ENCODE peak calls at places on chromosomes 6 and 20, in four cellular contexts. R is AG04450; U is CD4-positive, alpha-beta T cell; Y is sigmoid colon. B is an unnamed sample.

GRCh38 chr6:47094351-47094925 is 52.3 kb upstream of the ADGRF1 start:
- DNase-seq in R (no peak), U (no peak), Y (no peak), B (no peak)

GRCh38 chr20:6660441-6660840 is 107.0 kb upstream of the BMP2 start:
- DNase-seq in R (no peak), U (no peak), Y (no peak), B (no peak)

GRCh38 chr6:163808871-163809270 is 394.4 kb downstream of the QKI start:
- DNase-seq in R (no peak), U (no peak), Y (no peak), B (no peak)

GRCh38 chr6:164322533-164322932 is 908.0 kb downstream of the QKI start:
- DNase-seq in R (no peak), U (no peak), Y (no peak), B (no peak)

GRCh38 chr20:62377615-62378085 is 9.3 kb upstream of the RPS21 start:
- DNase-seq in R (no peak), U (no peak), Y (peak; percentile 88), B (no peak)

GRCh38 chr6:129767776-129768490 is 58.0 kb upstream of the ARHGAP18 start:
- DNase-seq in R (no peak), U (no peak), Y (no peak), B (no peak)

GRCh38 chr6:33418690-33419291 is 884 bp upstream of the CUTA start:
- DNase-seq in R (no peak), U (no peak), Y (no peak), B (no peak)

GRCh38 chr6:136685540-136686108 is 106.7 kb downstream of the MAP3K5 start:
- DNase-seq in R (no peak), U (no peak), Y (no peak), B (no peak)

GRCh38 chr6:9224539-9224938 is 789.2 kb upstream of the SLC35B3 start:
- DNase-seq in R (no peak), U (no peak), Y (no peak), B (no peak)

GRCh38 chr6:144931172-144932035 is 646.3 kb downstream of the UTRN start:
- DNase-seq in R (no peak), U (no peak), Y (no peak), B (peak; percentile 7)

GRCh38 chr6:322940-323729 is 30.8 kb downstream of the DUSP22 start:
- DNase-seq in R (no peak), U (no peak), Y (peak; percentile 60), B (no peak)

GRCh38 chr6:111591370-111591900 is 14.2 kb downstream of the TRAF3IP2 start:
- DNase-seq in R (peak; percentile 98), U (no peak), Y (peak; percentile 98), B (peak; percentile 76)
- H3K27ac ChIP-seq in R (peak overlapping the region; percentile 96), U (no peak overlapping the region), Y (peak overlapping the region; percentile 87), B (peak overlapping the region; percentile 91)

GRCh38 chr20:23131766-23132165 is 45.6 kb upstream of the CD93 start:
- DNase-seq in R (no peak), U (no peak), Y (peak; percentile 28), B (no peak)

GRCh38 chr20:23129256-23129655 is 43.1 kb upstream of the CD93 start:
- DNase-seq in R (no peak), U (no peak), Y (no peak), B (no peak)

GRCh38 chr20:23129891-23130621 is 43.9 kb upstream of the CD93 start:
- DNase-seq in R (no peak), U (no peak), Y (peak; percentile 46), B (no peak)

GRCh38 chr20:23132293-23132929 is 46.3 kb upstream of the CD93 start:
- DNase-seq in R (no peak), U (no peak), Y (peak; percentile 44), B (no peak)

DNA sequence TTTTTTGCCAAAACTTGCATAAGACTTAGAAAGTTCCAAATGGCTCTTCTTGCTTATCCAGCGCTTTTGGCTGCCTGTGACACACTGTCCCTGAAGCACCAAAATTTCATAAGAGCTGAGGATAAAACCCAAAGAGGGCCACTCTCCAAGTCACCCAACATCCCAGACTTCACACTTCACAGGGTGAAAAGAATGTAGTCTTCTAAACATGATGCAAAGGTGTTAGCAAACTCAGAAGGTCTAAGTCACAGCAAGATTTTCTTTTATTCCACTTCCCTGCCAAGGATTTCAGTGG is 44.4 kb upstream of the CD93 start:
- DNase-seq in R (no peak), U (no peak), Y (peak; percentile 71), B (no peak)
- H3K27ac ChIP-seq in R (no peak overlapping the region), U (no peak overlapping the region), Y (peak overlapping the region; percentile 8), B (no peak overlapping the region)

DNA sequence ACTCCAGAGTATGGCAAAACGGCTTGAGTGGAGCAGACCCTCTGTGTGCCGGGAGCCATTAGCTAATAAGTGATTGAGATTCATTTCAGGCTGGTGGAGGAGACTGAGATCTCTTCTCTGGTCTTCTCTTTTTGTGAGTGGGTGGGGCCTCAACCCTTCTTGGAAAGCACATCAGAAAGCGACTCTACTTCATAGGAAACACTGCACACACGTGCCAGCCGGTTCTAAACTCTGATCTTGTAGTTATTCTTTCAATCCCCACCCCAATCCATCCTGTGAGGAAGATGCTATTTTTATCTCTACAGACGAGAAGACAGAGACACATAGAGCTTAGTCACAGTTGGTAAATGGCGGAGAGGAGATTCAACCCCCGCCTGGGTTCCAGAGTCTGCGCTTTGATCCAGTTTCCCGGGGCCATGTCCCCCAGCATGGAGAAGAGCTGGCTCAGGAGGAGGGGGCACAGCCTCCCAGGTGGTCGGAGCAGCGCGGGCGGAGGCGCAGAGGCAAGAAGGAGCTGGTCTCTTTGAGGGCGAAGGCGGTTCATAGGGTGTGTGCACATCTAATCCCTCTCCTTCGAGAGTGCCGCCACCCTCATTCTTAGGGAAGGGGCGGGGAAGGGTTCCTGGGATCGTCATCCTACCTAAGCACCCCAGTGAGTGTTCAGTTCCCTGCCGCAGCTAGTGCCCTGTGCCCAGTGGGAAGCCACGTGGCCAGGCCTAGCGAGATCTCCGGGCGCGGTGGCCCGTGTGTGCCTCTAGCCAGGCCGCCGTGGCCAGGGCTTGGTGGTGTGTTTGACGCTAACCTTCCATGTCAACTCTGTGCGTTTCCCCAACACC is 49.0 kb upstream of the TAGAP start:
- DNase-seq in R (no peak), U (no peak), Y (no peak), B (no peak)
- H3K27ac ChIP-seq in R (no peak overlapping the region), U (no peak overlapping the region), Y (no peak overlapping the region), B (no peak overlapping the region)

GRCh38 chr20:50559856-50560623 is 49.9 kb downstream of the PTPN1 start:
- DNase-seq in R (no peak), U (no peak), Y (no peak), B (no peak)
- H3K27ac ChIP-seq in R (peak overlapping the region; percentile 33), U (no peak overlapping the region), Y (peak overlapping the region; percentile 85), B (peak overlapping the region; percentile 87)

GRCh38 chr6:161199845-161200244 is 74.0 kb downstream of the AGPAT4 start:
- DNase-seq in R (no peak), U (no peak), Y (no peak), B (no peak)
- H3K27ac ChIP-seq in R (no peak overlapping the region), U (no peak overlapping the region), Y (no peak overlapping the region), B (no peak overlapping the region)

GRCh38 chr6:37712508-37712907 is 14.8 kb upstream of the MDGA1 start:
- DNase-seq in R (no peak), U (no peak), Y (no peak), B (no peak)
- H3K27ac ChIP-seq in R (no peak overlapping the region), U (no peak overlapping the region), Y (no peak overlapping the region), B (no peak overlapping the region)

GRCh38 chr6:41453232-41453631 is 92.9 kb upstream of the FOXP4 start:
- DNase-seq in R (no peak), U (no peak), Y (no peak), B (no peak)

GRCh38 chr6:41454189-41454789 is 91.9 kb upstream of the FOXP4 start:
- DNase-seq in R (no peak), U (no peak), Y (no peak), B (no peak)

GRCh38 chr6:41457303-41457670 is 88.9 kb upstream of the FOXP4 start:
- DNase-seq in R (no peak), U (no peak), Y (no peak), B (no peak)

GRCh38 chr6:41455818-41456217 is 90.4 kb upstream of the FOXP4 start:
- DNase-seq in R (no peak), U (no peak), Y (no peak), B (no peak)

GRCh38 chr6:41455410-41455809 is 90.8 kb upstream of the FOXP4 start:
- DNase-seq in R (no peak), U (no peak), Y (no peak), B (no peak)
- H3K27ac ChIP-seq in R (no peak overlapping the region), U (no peak overlapping the region), Y (no peak overlapping the region), B (no peak overlapping the region)

GRCh38 chr20:47929368-47930115 is 144.3 kb upstream of the SULF2 start:
- DNase-seq in R (no peak), U (no peak), Y (no peak), B (no peak)

GRCh38 chr20:47927944-47928343 is 142.7 kb upstream of the SULF2 start:
- DNase-seq in R (no peak), U (no peak), Y (no peak), B (no peak)

GRCh38 chr20:47925603-47926002 is 140.3 kb upstream of the SULF2 start:
- DNase-seq in R (no peak), U (no peak), Y (no peak), B (no peak)

GRCh38 chr20:47927385-47927851 is 142.1 kb upstream of the SULF2 start:
- DNase-seq in R (no peak), U (no peak), Y (no peak), B (no peak)

DNA sequence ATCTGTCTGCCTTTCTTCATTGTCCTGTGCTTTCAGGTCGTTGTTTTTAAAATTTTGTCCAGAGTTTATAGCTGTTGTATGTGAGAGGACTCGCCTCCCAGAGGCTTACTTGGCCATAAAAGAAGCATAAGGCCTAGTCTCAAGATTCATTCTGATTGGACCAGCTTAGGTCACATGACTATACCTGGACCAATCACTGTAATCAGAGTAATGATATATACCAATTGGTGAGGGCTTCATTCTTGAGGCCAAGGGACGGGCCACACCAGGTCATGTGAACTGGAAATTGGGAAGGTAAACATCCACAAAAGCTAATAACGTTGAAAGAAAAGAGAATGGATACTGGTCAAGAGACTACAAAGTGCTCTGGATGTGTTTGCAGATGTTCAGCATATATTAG is 141.4 kb upstream of the SULF2 start:
- DNase-seq in R (no peak), U (no peak), Y (no peak), B (no peak)
- H3K27ac ChIP-seq in R (no peak overlapping the region), U (no peak overlapping the region), Y (no peak overlapping the region), B (no peak overlapping the region)

B was measured in A549.